ENCODE peak calls at places on chromosomes 4 and X, in seven cellular contexts. One of them, this sample, is unnamed.

GRCh38 chr4:784401-785331 is 41.3 kb downstream of the CPLX1 start:
- DNase-seq in fibroblast of mammary gland: no peak
- DNase-seq in activated CD4-positive, alpha-beta T cell treated with anti-CD3 and anti-CD28 coated beads for 48 hours: no peak
- DNase-seq in AG04450: no peak
- DNase-seq in stimulated activated CD8-positive, alpha-beta memory T cell treated with anti-CD3 and anti-CD28 coated beads, Interleukin-12 subunit alpha, Interleukin-12 subunit beta, amount 100 ng/mL, for 4 hours: no peak
- DNase-seq in activated CD4-positive, CD25-positive, alpha-beta regulatory T cell treated with anti-CD3 and anti-CD28 coated beads, Interleukin-2, amount 50 U/mL, for 72 hours: no peak
- DNase-seq in fibroblast of the conjunctiva: no peak
- DNase-seq in this sample: no peak

GRCh38 chrX:14039344-14039743 is 9.7 kb upstream of the GEMIN8 start:
- DNase-seq in fibroblast of mammary gland: peak
- DNase-seq in activated CD4-positive, alpha-beta T cell treated with anti-CD3 and anti-CD28 coated beads for 48 hours: peak
- DNase-seq in AG04450: no peak
- DNase-seq in stimulated activated CD8-positive, alpha-beta memory T cell treated with anti-CD3 and anti-CD28 coated beads, Interleukin-12 subunit alpha, Interleukin-12 subunit beta, amount 100 ng/mL, for 4 hours: peak
- DNase-seq in activated CD4-positive, CD25-positive, alpha-beta regulatory T cell treated with anti-CD3 and anti-CD28 coated beads, Interleukin-2, amount 50 U/mL, for 72 hours: peak
- DNase-seq in fibroblast of the conjunctiva: peak
- DNase-seq in this sample: no peak

GRCh38 chr4:6298035-6298434 is 28.4 kb downstream of the WFS1 start:
- DNase-seq in fibroblast of mammary gland: no peak
- DNase-seq in activated CD4-positive, alpha-beta T cell treated with anti-CD3 and anti-CD28 coated beads for 48 hours: no peak
- DNase-seq in AG04450: peak
- DNase-seq in stimulated activated CD8-positive, alpha-beta memory T cell treated with anti-CD3 and anti-CD28 coated beads, Interleukin-12 subunit alpha, Interleukin-12 subunit beta, amount 100 ng/mL, for 4 hours: no peak
- DNase-seq in activated CD4-positive, CD25-positive, alpha-beta regulatory T cell treated with anti-CD3 and anti-CD28 coated beads, Interleukin-2, amount 50 U/mL, for 72 hours: no peak
- DNase-seq in fibroblast of the conjunctiva: no peak
- DNase-seq in this sample: no peak

GRCh38 chr4:180840142-180840541 is 1403.1 kb upstream of the TENM3 start:
- DNase-seq in fibroblast of mammary gland: no peak
- DNase-seq in activated CD4-positive, alpha-beta T cell treated with anti-CD3 and anti-CD28 coated beads for 48 hours: no peak
- DNase-seq in AG04450: no peak
- DNase-seq in stimulated activated CD8-positive, alpha-beta memory T cell treated with anti-CD3 and anti-CD28 coated beads, Interleukin-12 subunit alpha, Interleukin-12 subunit beta, amount 100 ng/mL, for 4 hours: no peak
- DNase-seq in activated CD4-positive, CD25-positive, alpha-beta regulatory T cell treated with anti-CD3 and anti-CD28 coated beads, Interleukin-2, amount 50 U/mL, for 72 hours: no peak
- DNase-seq in fibroblast of the conjunctiva: no peak
- DNase-seq in this sample: no peak

GRCh38 chr4:2938906-2939305 is 24.3 kb downstream of the NOP14 start:
- DNase-seq in fibroblast of mammary gland: no peak
- DNase-seq in activated CD4-positive, alpha-beta T cell treated with anti-CD3 and anti-CD28 coated beads for 48 hours: no peak
- DNase-seq in AG04450: no peak
- DNase-seq in stimulated activated CD8-positive, alpha-beta memory T cell treated with anti-CD3 and anti-CD28 coated beads, Interleukin-12 subunit alpha, Interleukin-12 subunit beta, amount 100 ng/mL, for 4 hours: no peak
- DNase-seq in activated CD4-positive, CD25-positive, alpha-beta regulatory T cell treated with anti-CD3 and anti-CD28 coated beads, Interleukin-2, amount 50 U/mL, for 72 hours: no peak
- DNase-seq in fibroblast of the conjunctiva: no peak
- DNase-seq in this sample: no peak

GRCh38 chr4:118281611-118282442 is 71.0 kb downstream of the PRSS12 start:
- DNase-seq in fibroblast of mammary gland: peak
- DNase-seq in activated CD4-positive, alpha-beta T cell treated with anti-CD3 and anti-CD28 coated beads for 48 hours: no peak
- DNase-seq in AG04450: no peak
- DNase-seq in stimulated activated CD8-positive, alpha-beta memory T cell treated with anti-CD3 and anti-CD28 coated beads, Interleukin-12 subunit alpha, Interleukin-12 subunit beta, amount 100 ng/mL, for 4 hours: no peak
- DNase-seq in activated CD4-positive, CD25-positive, alpha-beta regulatory T cell treated with anti-CD3 and anti-CD28 coated beads, Interleukin-2, amount 50 U/mL, for 72 hours: no peak
- DNase-seq in fibroblast of the conjunctiva: no peak
- DNase-seq in this sample: no peak

GRCh38 chrX:40011483-40012038 is 86.2 kb downstream of the BCOR start:
- DNase-seq in fibroblast of mammary gland: no peak
- DNase-seq in activated CD4-positive, alpha-beta T cell treated with anti-CD3 and anti-CD28 coated beads for 48 hours: no peak
- DNase-seq in AG04450: no peak
- DNase-seq in stimulated activated CD8-positive, alpha-beta memory T cell treated with anti-CD3 and anti-CD28 coated beads, Interleukin-12 subunit alpha, Interleukin-12 subunit beta, amount 100 ng/mL, for 4 hours: no peak
- DNase-seq in activated CD4-positive, CD25-positive, alpha-beta regulatory T cell treated with anti-CD3 and anti-CD28 coated beads, Interleukin-2, amount 50 U/mL, for 72 hours: no peak
- DNase-seq in fibroblast of the conjunctiva: no peak
- DNase-seq in this sample: no peak

GRCh38 chr4:165326831-165327210 is 648 bp upstream of the MSMO1 start:
- DNase-seq in fibroblast of mammary gland: peak
- DNase-seq in activated CD4-positive, alpha-beta T cell treated with anti-CD3 and anti-CD28 coated beads for 48 hours: peak
- DNase-seq in AG04450: no peak
- DNase-seq in stimulated activated CD8-positive, alpha-beta memory T cell treated with anti-CD3 and anti-CD28 coated beads, Interleukin-12 subunit alpha, Interleukin-12 subunit beta, amount 100 ng/mL, for 4 hours: no peak
- DNase-seq in activated CD4-positive, CD25-positive, alpha-beta regulatory T cell treated with anti-CD3 and anti-CD28 coated beads, Interleukin-2, amount 50 U/mL, for 72 hours: no peak
- DNase-seq in fibroblast of the conjunctiva: peak
- DNase-seq in this sample: no peak

GRCh38 chr4:53962516-53963225 is 101.7 kb downstream of the CHIC2 start:
- DNase-seq in fibroblast of mammary gland: peak
- DNase-seq in activated CD4-positive, alpha-beta T cell treated with anti-CD3 and anti-CD28 coated beads for 48 hours: no peak
- DNase-seq in AG04450: peak
- DNase-seq in stimulated activated CD8-positive, alpha-beta memory T cell treated with anti-CD3 and anti-CD28 coated beads, Interleukin-12 subunit alpha, Interleukin-12 subunit beta, amount 100 ng/mL, for 4 hours: no peak
- DNase-seq in activated CD4-positive, CD25-positive, alpha-beta regulatory T cell treated with anti-CD3 and anti-CD28 coated beads, Interleukin-2, amount 50 U/mL, for 72 hours: no peak
- DNase-seq in fibroblast of the conjunctiva: peak
- DNase-seq in this sample: peak

GRCh38 chr4:176350671-176351070 is 30.9 kb downstream of the SPCS3 start:
- DNase-seq in fibroblast of mammary gland: no peak
- DNase-seq in activated CD4-positive, alpha-beta T cell treated with anti-CD3 and anti-CD28 coated beads for 48 hours: no peak
- DNase-seq in AG04450: no peak
- DNase-seq in stimulated activated CD8-positive, alpha-beta memory T cell treated with anti-CD3 and anti-CD28 coated beads, Interleukin-12 subunit alpha, Interleukin-12 subunit beta, amount 100 ng/mL, for 4 hours: no peak
- DNase-seq in activated CD4-positive, CD25-positive, alpha-beta regulatory T cell treated with anti-CD3 and anti-CD28 coated beads, Interleukin-2, amount 50 U/mL, for 72 hours: no peak
- DNase-seq in fibroblast of the conjunctiva: no peak
- DNase-seq in this sample: no peak

GRCh38 chr4:336893-337142 is 796 bp upstream of the ZNF141 start:
- DNase-seq in fibroblast of mammary gland: no peak
- DNase-seq in activated CD4-positive, alpha-beta T cell treated with anti-CD3 and anti-CD28 coated beads for 48 hours: no peak
- DNase-seq in AG04450: no peak
- DNase-seq in stimulated activated CD8-positive, alpha-beta memory T cell treated with anti-CD3 and anti-CD28 coated beads, Interleukin-12 subunit alpha, Interleukin-12 subunit beta, amount 100 ng/mL, for 4 hours: no peak
- DNase-seq in activated CD4-positive, CD25-positive, alpha-beta regulatory T cell treated with anti-CD3 and anti-CD28 coated beads, Interleukin-2, amount 50 U/mL, for 72 hours: no peak
- DNase-seq in fibroblast of the conjunctiva: no peak
- DNase-seq in this sample: no peak

GRCh38 chr4:48275247-48275646 is 5.6 kb upstream of the TEC start:
- DNase-seq in fibroblast of mammary gland: peak
- DNase-seq in activated CD4-positive, alpha-beta T cell treated with anti-CD3 and anti-CD28 coated beads for 48 hours: no peak
- DNase-seq in AG04450: no peak
- DNase-seq in stimulated activated CD8-positive, alpha-beta memory T cell treated with anti-CD3 and anti-CD28 coated beads, Interleukin-12 subunit alpha, Interleukin-12 subunit beta, amount 100 ng/mL, for 4 hours: no peak
- DNase-seq in activated CD4-positive, CD25-positive, alpha-beta regulatory T cell treated with anti-CD3 and anti-CD28 coated beads, Interleukin-2, amount 50 U/mL, for 72 hours: no peak
- DNase-seq in fibroblast of the conjunctiva: peak
- DNase-seq in this sample: no peak

GRCh38 chr4:86834901-86835300 is 14.3 kb downstream of the SLC10A6 start:
- DNase-seq in fibroblast of mammary gland: peak
- DNase-seq in activated CD4-positive, alpha-beta T cell treated with anti-CD3 and anti-CD28 coated beads for 48 hours: no peak
- DNase-seq in AG04450: peak
- DNase-seq in stimulated activated CD8-positive, alpha-beta memory T cell treated with anti-CD3 and anti-CD28 coated beads, Interleukin-12 subunit alpha, Interleukin-12 subunit beta, amount 100 ng/mL, for 4 hours: no peak
- DNase-seq in activated CD4-positive, CD25-positive, alpha-beta regulatory T cell treated with anti-CD3 and anti-CD28 coated beads, Interleukin-2, amount 50 U/mL, for 72 hours: no peak
- DNase-seq in fibroblast of the conjunctiva: no peak
- DNase-seq in this sample: no peak

GRCh38 chr4:41384992-41385391 is 128.3 kb downstream of the UCHL1 start:
- DNase-seq in fibroblast of mammary gland: no peak
- DNase-seq in activated CD4-positive, alpha-beta T cell treated with anti-CD3 and anti-CD28 coated beads for 48 hours: no peak
- DNase-seq in AG04450: no peak
- DNase-seq in stimulated activated CD8-positive, alpha-beta memory T cell treated with anti-CD3 and anti-CD28 coated beads, Interleukin-12 subunit alpha, Interleukin-12 subunit beta, amount 100 ng/mL, for 4 hours: no peak
- DNase-seq in activated CD4-positive, CD25-positive, alpha-beta regulatory T cell treated with anti-CD3 and anti-CD28 coated beads, Interleukin-2, amount 50 U/mL, for 72 hours: no peak
- DNase-seq in fibroblast of the conjunctiva: no peak
- DNase-seq in this sample: no peak

GRCh38 chr4:22417408-22417807 is 98.5 kb downstream of the ADGRA3 start:
- DNase-seq in fibroblast of mammary gland: no peak
- DNase-seq in activated CD4-positive, alpha-beta T cell treated with anti-CD3 and anti-CD28 coated beads for 48 hours: no peak
- DNase-seq in AG04450: no peak
- DNase-seq in stimulated activated CD8-positive, alpha-beta memory T cell treated with anti-CD3 and anti-CD28 coated beads, Interleukin-12 subunit alpha, Interleukin-12 subunit beta, amount 100 ng/mL, for 4 hours: no peak
- DNase-seq in activated CD4-positive, CD25-positive, alpha-beta regulatory T cell treated with anti-CD3 and anti-CD28 coated beads, Interleukin-2, amount 50 U/mL, for 72 hours: no peak
- DNase-seq in fibroblast of the conjunctiva: no peak
- DNase-seq in this sample: no peak

GRCh38 chrX:105263171-105263570 is 42.7 kb upstream of the TEX13A start:
- DNase-seq in fibroblast of mammary gland: no peak
- DNase-seq in activated CD4-positive, alpha-beta T cell treated with anti-CD3 and anti-CD28 coated beads for 48 hours: no peak
- DNase-seq in AG04450: no peak
- DNase-seq in stimulated activated CD8-positive, alpha-beta memory T cell treated with anti-CD3 and anti-CD28 coated beads, Interleukin-12 subunit alpha, Interleukin-12 subunit beta, amount 100 ng/mL, for 4 hours: no peak
- DNase-seq in activated CD4-positive, CD25-positive, alpha-beta regulatory T cell treated with anti-CD3 and anti-CD28 coated beads, Interleukin-2, amount 50 U/mL, for 72 hours: no peak
- DNase-seq in fibroblast of the conjunctiva: no peak
- DNase-seq in this sample: no peak

GRCh38 chr4:86357608-86358007 is 2.2 kb downstream of the MAPK10 start:
- DNase-seq in fibroblast of mammary gland: no peak
- DNase-seq in activated CD4-positive, alpha-beta T cell treated with anti-CD3 and anti-CD28 coated beads for 48 hours: no peak
- DNase-seq in AG04450: no peak
- DNase-seq in stimulated activated CD8-positive, alpha-beta memory T cell treated with anti-CD3 and anti-CD28 coated beads, Interleukin-12 subunit alpha, Interleukin-12 subunit beta, amount 100 ng/mL, for 4 hours: no peak
- DNase-seq in activated CD4-positive, CD25-positive, alpha-beta regulatory T cell treated with anti-CD3 and anti-CD28 coated beads, Interleukin-2, amount 50 U/mL, for 72 hours: no peak
- DNase-seq in fibroblast of the conjunctiva: no peak
- DNase-seq in this sample: no peak

GRCh38 chrX:113699939-113700338 is 859.3 kb upstream of the AMOT start:
- DNase-seq in fibroblast of mammary gland: no peak
- DNase-seq in activated CD4-positive, alpha-beta T cell treated with anti-CD3 and anti-CD28 coated beads for 48 hours: no peak
- DNase-seq in AG04450: no peak
- DNase-seq in stimulated activated CD8-positive, alpha-beta memory T cell treated with anti-CD3 and anti-CD28 coated beads, Interleukin-12 subunit alpha, Interleukin-12 subunit beta, amount 100 ng/mL, for 4 hours: no peak
- DNase-seq in activated CD4-positive, CD25-positive, alpha-beta regulatory T cell treated with anti-CD3 and anti-CD28 coated beads, Interleukin-2, amount 50 U/mL, for 72 hours: no peak
- DNase-seq in fibroblast of the conjunctiva: no peak
- DNase-seq in this sample: no peak

GRCh38 chr4:129335263-129335662 is 239.3 kb downstream of the C4orf33 start:
- DNase-seq in fibroblast of mammary gland: no peak
- DNase-seq in activated CD4-positive, alpha-beta T cell treated with anti-CD3 and anti-CD28 coated beads for 48 hours: no peak
- DNase-seq in AG04450: no peak
- DNase-seq in stimulated activated CD8-positive, alpha-beta memory T cell treated with anti-CD3 and anti-CD28 coated beads, Interleukin-12 subunit alpha, Interleukin-12 subunit beta, amount 100 ng/mL, for 4 hours: no peak
- DNase-seq in activated CD4-positive, CD25-positive, alpha-beta regulatory T cell treated with anti-CD3 and anti-CD28 coated beads, Interleukin-2, amount 50 U/mL, for 72 hours: no peak
- DNase-seq in fibroblast of the conjunctiva: no peak
- DNase-seq in this sample: no peak

GRCh38 chrX:1111543-1112300 is 100.7 kb downstream of the CRLF2 start:
- DNase-seq in fibroblast of mammary gland: no peak
- DNase-seq in activated CD4-positive, alpha-beta T cell treated with anti-CD3 and anti-CD28 coated beads for 48 hours: peak
- DNase-seq in AG04450: no peak
- DNase-seq in stimulated activated CD8-positive, alpha-beta memory T cell treated with anti-CD3 and anti-CD28 coated beads, Interleukin-12 subunit alpha, Interleukin-12 subunit beta, amount 100 ng/mL, for 4 hours: no peak
- DNase-seq in activated CD4-positive, CD25-positive, alpha-beta regulatory T cell treated with anti-CD3 and anti-CD28 coated beads, Interleukin-2, amount 50 U/mL, for 72 hours: no peak
- DNase-seq in fibroblast of the conjunctiva: no peak
- DNase-seq in this sample: no peak

GRCh38 chr4:151219938-151220337 is 57.0 kb upstream of the PRSS48 start:
- DNase-seq in fibroblast of mammary gland: no peak
- DNase-seq in activated CD4-positive, alpha-beta T cell treated with anti-CD3 and anti-CD28 coated beads for 48 hours: no peak
- DNase-seq in AG04450: no peak
- DNase-seq in stimulated activated CD8-positive, alpha-beta memory T cell treated with anti-CD3 and anti-CD28 coated beads, Interleukin-12 subunit alpha, Interleukin-12 subunit beta, amount 100 ng/mL, for 4 hours: no peak
- DNase-seq in activated CD4-positive, CD25-positive, alpha-beta regulatory T cell treated with anti-CD3 and anti-CD28 coated beads, Interleukin-2, amount 50 U/mL, for 72 hours: no peak
- DNase-seq in fibroblast of the conjunctiva: no peak
- DNase-seq in this sample: no peak

GRCh38 chr4:20944451-20944850 is 244.2 kb downstream of the PACRGL start:
- DNase-seq in fibroblast of mammary gland: no peak
- DNase-seq in activated CD4-positive, alpha-beta T cell treated with anti-CD3 and anti-CD28 coated beads for 48 hours: no peak
- DNase-seq in AG04450: no peak
- DNase-seq in stimulated activated CD8-positive, alpha-beta memory T cell treated with anti-CD3 and anti-CD28 coated beads, Interleukin-12 subunit alpha, Interleukin-12 subunit beta, amount 100 ng/mL, for 4 hours: no peak
- DNase-seq in activated CD4-positive, CD25-positive, alpha-beta regulatory T cell treated with anti-CD3 and anti-CD28 coated beads, Interleukin-2, amount 50 U/mL, for 72 hours: no peak
- DNase-seq in fibroblast of the conjunctiva: no peak
- DNase-seq in this sample: no peak

GRCh38 chrX:111585337-111585736 is 73.9 kb downstream of the SERTM2 start:
- DNase-seq in fibroblast of mammary gland: no peak
- DNase-seq in activated CD4-positive, alpha-beta T cell treated with anti-CD3 and anti-CD28 coated beads for 48 hours: no peak
- DNase-seq in AG04450: no peak
- DNase-seq in stimulated activated CD8-positive, alpha-beta memory T cell treated with anti-CD3 and anti-CD28 coated beads, Interleukin-12 subunit alpha, Interleukin-12 subunit beta, amount 100 ng/mL, for 4 hours: no peak
- DNase-seq in activated CD4-positive, CD25-positive, alpha-beta regulatory T cell treated with anti-CD3 and anti-CD28 coated beads, Interleukin-2, amount 50 U/mL, for 72 hours: no peak
- DNase-seq in fibroblast of the conjunctiva: no peak
- DNase-seq in this sample: no peak

GRCh38 chrX:6574762-6575161 is 39.8 kb upstream of the VCX3A start:
- DNase-seq in fibroblast of mammary gland: no peak
- DNase-seq in activated CD4-positive, alpha-beta T cell treated with anti-CD3 and anti-CD28 coated beads for 48 hours: no peak
- DNase-seq in AG04450: no peak
- DNase-seq in stimulated activated CD8-positive, alpha-beta memory T cell treated with anti-CD3 and anti-CD28 coated beads, Interleukin-12 subunit alpha, Interleukin-12 subunit beta, amount 100 ng/mL, for 4 hours: no peak
- DNase-seq in activated CD4-positive, CD25-positive, alpha-beta regulatory T cell treated with anti-CD3 and anti-CD28 coated beads, Interleukin-2, amount 50 U/mL, for 72 hours: no peak
- DNase-seq in fibroblast of the conjunctiva: no peak
- DNase-seq in this sample: no peak

GRCh38 chr4:147576084-147576483 is 41.1 kb upstream of the TMEM184C start:
- DNase-seq in fibroblast of mammary gland: no peak
- DNase-seq in activated CD4-positive, alpha-beta T cell treated with anti-CD3 and anti-CD28 coated beads for 48 hours: no peak
- DNase-seq in AG04450: no peak
- DNase-seq in stimulated activated CD8-positive, alpha-beta memory T cell treated with anti-CD3 and anti-CD28 coated beads, Interleukin-12 subunit alpha, Interleukin-12 subunit beta, amount 100 ng/mL, for 4 hours: no peak
- DNase-seq in activated CD4-positive, CD25-positive, alpha-beta regulatory T cell treated with anti-CD3 and anti-CD28 coated beads, Interleukin-2, amount 50 U/mL, for 72 hours: no peak
- DNase-seq in fibroblast of the conjunctiva: no peak
- DNase-seq in this sample: no peak

GRCh38 chr4:158099686-158100085 is 73.1 kb downstream of the GASK1B start:
- DNase-seq in fibroblast of mammary gland: no peak
- DNase-seq in activated CD4-positive, alpha-beta T cell treated with anti-CD3 and anti-CD28 coated beads for 48 hours: no peak
- DNase-seq in AG04450: no peak
- DNase-seq in stimulated activated CD8-positive, alpha-beta memory T cell treated with anti-CD3 and anti-CD28 coated beads, Interleukin-12 subunit alpha, Interleukin-12 subunit beta, amount 100 ng/mL, for 4 hours: no peak
- DNase-seq in activated CD4-positive, CD25-positive, alpha-beta regulatory T cell treated with anti-CD3 and anti-CD28 coated beads, Interleukin-2, amount 50 U/mL, for 72 hours: no peak
- DNase-seq in fibroblast of the conjunctiva: no peak
- DNase-seq in this sample: no peak

GRCh38 chrX:80808160-80808735 is 1.4 kb downstream of the BRWD3 start:
- DNase-seq in fibroblast of mammary gland: peak
- DNase-seq in activated CD4-positive, alpha-beta T cell treated with anti-CD3 and anti-CD28 coated beads for 48 hours: peak
- DNase-seq in AG04450: peak
- DNase-seq in stimulated activated CD8-positive, alpha-beta memory T cell treated with anti-CD3 and anti-CD28 coated beads, Interleukin-12 subunit alpha, Interleukin-12 subunit beta, amount 100 ng/mL, for 4 hours: peak
- DNase-seq in activated CD4-positive, CD25-positive, alpha-beta regulatory T cell treated with anti-CD3 and anti-CD28 coated beads, Interleukin-2, amount 50 U/mL, for 72 hours: peak
- DNase-seq in fibroblast of the conjunctiva: peak
- DNase-seq in this sample: peak

GRCh38 chrX:115642895-115643530 is 82.0 kb downstream of the PLS3 start:
- DNase-seq in fibroblast of mammary gland: peak
- DNase-seq in activated CD4-positive, alpha-beta T cell treated with anti-CD3 and anti-CD28 coated beads for 48 hours: peak
- DNase-seq in AG04450: peak
- DNase-seq in stimulated activated CD8-positive, alpha-beta memory T cell treated with anti-CD3 and anti-CD28 coated beads, Interleukin-12 subunit alpha, Interleukin-12 subunit beta, amount 100 ng/mL, for 4 hours: no peak
- DNase-seq in activated CD4-positive, CD25-positive, alpha-beta regulatory T cell treated with anti-CD3 and anti-CD28 coated beads, Interleukin-2, amount 50 U/mL, for 72 hours: peak
- DNase-seq in fibroblast of the conjunctiva: peak
- DNase-seq in this sample: no peak

GRCh38 chrX:47595701-47596655 is 13.7 kb downstream of the TIMP1 start:
- DNase-seq in fibroblast of mammary gland: peak
- DNase-seq in activated CD4-positive, alpha-beta T cell treated with anti-CD3 and anti-CD28 coated beads for 48 hours: no peak
- DNase-seq in AG04450: peak
- DNase-seq in stimulated activated CD8-positive, alpha-beta memory T cell treated with anti-CD3 and anti-CD28 coated beads, Interleukin-12 subunit alpha, Interleukin-12 subunit beta, amount 100 ng/mL, for 4 hours: no peak
- DNase-seq in activated CD4-positive, CD25-positive, alpha-beta regulatory T cell treated with anti-CD3 and anti-CD28 coated beads, Interleukin-2, amount 50 U/mL, for 72 hours: no peak
- DNase-seq in fibroblast of the conjunctiva: peak
- DNase-seq in this sample: no peak

This sample was measured in AG04449.